ENCODE peak calls at places on chromosomes 12 and 14, in five cellular contexts. X is aorta, L is lower lobe of right lung, J is astrocyte of the cerebellum, O is IMR-90. M is an unnamed sample.

GRCh38 chr12:55724226-55724939 is 4.2 kb downstream of the RDH5 start:
- DNase-seq in J (no peak), X (peak; percentile 76), O (peak; percentile 69), L (peak; percentile 77), M (peak; percentile 86)

GRCh38 chr14:82642425-82642824 is 1108.8 kb upstream of the SEL1L start:
- DNase-seq in O (no peak), X (no peak), J (no peak), L (no peak), M (no peak)

GRCh38 chr12:105580841-105581352 is 250.4 kb downstream of the C12orf75 start:
- DNase-seq in L (no peak), X (no peak), O (no peak), J (no peak), M (peak; percentile 19)

GRCh38 chr14:65864993-65865392 is 452.5 kb downstream of the FUT8 start:
- DNase-seq in L (no peak), O (no peak), J (no peak), X (no peak), M (no peak)

GRCh38 chr12:44765796-44766195 is 110.3 kb downstream of the NELL2 start:
- DNase-seq in O (no peak), X (no peak), L (no peak), J (no peak), M (no peak)

GRCh38 chr12:107254258-107254856 is 161.0 kb upstream of the CRY1 start:
- DNase-seq in O (no peak), J (no peak), L (no peak), X (no peak), M (no peak)

GRCh38 chr14:88168498-88169165 is 154.4 kb downstream of the KCNK10 start:
- DNase-seq in O (peak; percentile 16), X (no peak), J (no peak), L (no peak), M (peak; percentile 67)

GRCh38 chr12:101455685-101456084 is 19.5 kb upstream of the SPIC start:
- DNase-seq in J (no peak), L (no peak), O (no peak), X (no peak), M (no peak)

GRCh38 chr12:12008931-12009611 is 61.7 kb upstream of the BCL2L14 start:
- DNase-seq in J (peak; percentile 84), L (no peak), X (no peak), O (peak; percentile 31), M (no peak)

GRCh38 chr14:69363055-69363454 is 35.0 kb downstream of the ERH start:
- DNase-seq in O (peak; percentile 33), J (peak; percentile 18), X (no peak), L (no peak), M (peak; percentile 76)

GRCh38 chr14:68143341-68143807 is 323.8 kb downstream of the RAD51B start:
- DNase-seq in O (peak; percentile 36), J (peak; percentile 90), L (no peak), X (peak; percentile 87), M (peak; percentile 92)

GRCh38 chr12:4250691-4251090 is 22.9 kb upstream of the CCND2 start:
- DNase-seq in J (no peak), O (no peak), X (no peak), L (no peak), M (no peak)

GRCh38 chr14:105878125-105878524 is 351.7 kb downstream of the TMEM121 start:
- DNase-seq in X (peak; percentile 42), L (peak; percentile 34), J (no peak), O (no peak), M (peak; percentile 4)

GRCh38 chr14:65251213-65251612 is 148.9 kb upstream of the MAX start:
- DNase-seq in O (peak; percentile 87), J (peak; percentile 84), L (no peak), X (no peak), M (no peak)

GRCh38 chr12:112170971-112171596 is 45.7 kb downstream of the TRAFD1 start:
- DNase-seq in O (no peak), J (no peak), L (no peak), X (no peak), M (no peak)

GRCh38 chr12:13258717-13259119 is 62.2 kb downstream of the EMP1 start:
- DNase-seq in L (no peak), J (no peak), X (no peak), O (no peak), M (no peak)

GRCh38 chr14:101584049-101584859 is 23.0 kb downstream of the DIO3 start:
- DNase-seq in J (no peak), L (no peak), O (no peak), X (no peak), M (no peak)

GRCh38 chr14:75127903-75128595 is 1.2 kb upstream of the NEK9 start:
- DNase-seq in J (no peak), L (no peak), X (no peak), O (no peak), M (no peak)

GRCh38 chr14:24270537-24271133 is 762 bp downstream of the RABGGTA start:
- DNase-seq in L (no peak), O (no peak), J (no peak), X (no peak), M (peak; percentile 37)

GRCh38 chr12:68976304-68976915 is 43.4 kb upstream of the CPM start:
- DNase-seq in L (no peak), O (no peak), X (no peak), J (no peak), M (no peak)

GRCh38 chr12:13176257-13176656 is 20.3 kb upstream of the EMP1 start:
- DNase-seq in O (no peak), J (no peak), X (no peak), L (no peak), M (no peak)

GRCh38 chr12:83461326-83461985 is 774.8 kb downstream of the TMTC2 start:
- DNase-seq in X (no peak), O (no peak), J (no peak), L (no peak), M (no peak)

GRCh38 chr12:22722779-22723178 is 97.8 kb downstream of the ETNK1 start:
- DNase-seq in L (no peak), J (no peak), X (no peak), O (no peak), M (no peak)

GRCh38 chr12:46921048-46921753 is 95.4 kb upstream of the SLC38A4 start:
- DNase-seq in L (no peak), X (no peak), O (peak; percentile 82), J (no peak), M (no peak)

GRCh38 chr12:112919131-112919530 is 12.4 kb downstream of the OAS1 start:
- DNase-seq in O (no peak), J (no peak), L (no peak), X (no peak), M (no peak)

GRCh38 chr14:24273422-24273998 is 2.1 kb upstream of the RABGGTA start:
- DNase-seq in J (no peak), X (no peak), L (no peak), O (no peak), M (no peak)

GRCh38 chr14:50067723-50068495 is 48.5 kb downstream of the VCPKMT start:
- DNase-seq in O (peak; percentile 81), L (no peak), J (peak; percentile 55), X (no peak), M (no peak)

GRCh38 chr14:106069786-106070185 is 543.4 kb downstream of the TMEM121 start:
- DNase-seq in X (no peak), L (no peak), J (no peak), O (no peak), M (no peak)

GRCh38 chr14:99946652-99947489 is 118.4 kb upstream of the EVL start:
- DNase-seq in J (no peak), O (no peak), X (no peak), L (no peak), M (no peak)

GRCh38 chr12:29066061-29066588 is 83.0 kb upstream of the FAR2 start:
- DNase-seq in J (peak; percentile 55), X (no peak), O (peak; percentile 50), L (no peak), M (no peak)

GRCh38 chr12:1922075-1922709 is 3.7 kb upstream of the CACNA2D4 start:
- DNase-seq in J (no peak), O (no peak), X (peak; percentile 56), L (peak; percentile 45), M (peak; percentile 20)

GRCh38 chr14:21072102-21072501 is 2.0 kb downstream of the ARHGEF40 start:
- DNase-seq in L (no peak), J (no peak), O (peak; percentile 81), X (no peak), M (peak; percentile 29)

GRCh38 chr14:55131782-55132181 is 2.7 kb downstream of the LGALS3 start:
- DNase-seq in L (no peak), O (peak; percentile 22), J (no peak), X (no peak), M (no peak)

GRCh38 chr12:45930369-45930768 is 60.0 kb downstream of the SCAF11 start:
- DNase-seq in O (no peak), L (no peak), X (no peak), J (no peak), M (no peak)

GRCh38 chr14:101620039-101620788 is 58.9 kb downstream of the DIO3 start:
- DNase-seq in O (no peak), X (no peak), J (no peak), L (no peak), M (no peak)

GRCh38 chr12:19434538-19434937 is 4.8 kb upstream of the AEBP2 start:
- DNase-seq in O (no peak), J (no peak), X (no peak), L (no peak), M (no peak)
- H3K4me3 ChIP-seq in O (no peak overlapping the region), J (no peak overlapping the region), X (no peak overlapping the region), L (no peak overlapping the region), M (no peak overlapping the region)

GRCh38 chr12:98741229-98741614 is 96.1 kb downstream of the APAF1 start:
- DNase-seq in X (no peak), L (no peak), O (peak; percentile 44), J (no peak), M (no peak)
- H3K4me3 ChIP-seq in X (no peak overlapping the region), L (no peak overlapping the region), O (no peak overlapping the region), J (no peak overlapping the region), M (no peak overlapping the region)

GRCh38 chr12:53276511-53276910 is 8.4 kb downstream of the ESPL1 start:
- DNase-seq in O (no peak), L (no peak), X (no peak), J (no peak), M (no peak)

GRCh38 chr12:53277981-53278380 is 9.9 kb downstream of the ESPL1 start:
- DNase-seq in O (no peak), J (no peak), L (no peak), X (no peak), M (no peak)

GRCh38 chr12:53274445-53274844 is 6.3 kb downstream of the ESPL1 start:
- DNase-seq in L (no peak), X (no peak), O (no peak), J (no peak), M (no peak)

GRCh38 chr12:53279888-53280498 is 11.9 kb downstream of the ESPL1 start:
- DNase-seq in J (no peak), O (no peak), X (no peak), L (no peak), M (no peak)

GRCh38 chr12:53279283-53279869 is 11.3 kb downstream of the ESPL1 start:
- DNase-seq in L (no peak), O (no peak), J (no peak), X (no peak), M (no peak)
- H3K4me3 ChIP-seq in L (no peak overlapping the region), O (no peak overlapping the region), J (no peak overlapping the region), X (no peak overlapping the region), M (no peak overlapping the region)

GRCh38 chr14:80212025-80212402 is 710 bp upstream of the DIO2 start:
- DNase-seq in X (no peak), J (peak; percentile 38), O (peak; percentile 67), L (no peak), M (no peak)
- H3K4me3 ChIP-seq in X (peak overlapping the region; percentile 62), J (peak overlapping the region; percentile 28), O (peak overlapping the region; percentile 35), L (peak overlapping the region; percentile 19), M (peak overlapping the region; percentile 41)

M was measured in adrenal gland.